ENCODE peak calls at places on chromosomes 3 and 15, in six cellular contexts. H, I, Z, V, X and P are unnamed samples.

GRCh38 chr3:14001136-14001535 is 121.3 kb upstream of the WNT7A start:
- DNase-seq in H (no peak), I (peak), Z (no peak), V (peak), X (no peak), P (no peak)

GRCh38 chr15:63232943-63233342 is 43.5 kb downstream of the RAB8B start:
- DNase-seq in H (no peak), I (peak), Z (no peak), V (peak), X (no peak), P (peak)

GRCh38 chr15:77342767-77343166 is 77.1 kb downstream of the PEAK1 start:
- DNase-seq in H (no peak), I (no peak), Z (no peak), V (no peak), X (no peak), P (no peak)

GRCh38 chr15:70875001-70875782 is 17.0 kb downstream of the THAP10 start:
- DNase-seq in H (no peak), I (peak), Z (no peak), V (peak), X (no peak), P (no peak)

GRCh38 chr3:127407026-127407939 is 119.4 kb upstream of the PRR20G start:
- DNase-seq in H (no peak), I (no peak), Z (peak), V (no peak), X (no peak), P (no peak)

GRCh38 chr15:81156324-81156723 is 22.3 kb downstream of the CFAP161 start:
- DNase-seq in H (no peak), I (no peak), Z (no peak), V (no peak), X (no peak), P (no peak)

GRCh38 chr3:38758557-38758956 is 57.5 kb downstream of the SCN10A start:
- DNase-seq in H (no peak), I (no peak), Z (no peak), V (no peak), X (no peak), P (no peak)

GRCh38 chr3:129794319-129795201 is 99.0 kb downstream of the TMCC1 start:
- DNase-seq in H (peak), I (no peak), Z (peak), V (peak), X (peak), P (peak)

GRCh38 chr3:196519738-196520122 is 4.6 kb upstream of the SMCO1 start:
- DNase-seq in H (no peak), I (no peak), Z (no peak), V (peak), X (no peak), P (no peak)

GRCh38 chr3:68306571-68306970 is 625.8 kb downstream of the TAFA4 start:
- DNase-seq in H (peak), I (no peak), Z (peak), V (peak), X (peak), P (no peak)

GRCh38 chr15:75606711-75607684 is 18.5 kb downstream of the SNUPN start:
- DNase-seq in H (no peak), I (peak), Z (no peak), V (no peak), X (no peak), P (no peak)

GRCh38 chr15:34047893-34048775 is 9.1 kb upstream of the AVEN start:
- DNase-seq in H (no peak), I (no peak), Z (no peak), V (peak), X (no peak), P (peak)

GRCh38 chr15:92033723-92034122 is 180.2 kb downstream of the SLCO3A1 start:
- DNase-seq in H (no peak), I (no peak), Z (no peak), V (no peak), X (no peak), P (no peak)

GRCh38 chr15:74777769-74778598 is 3.9 kb upstream of the CSK start:
- DNase-seq in H (no peak), I (no peak), Z (no peak), V (no peak), X (no peak), P (no peak)

GRCh38 chr3:135582800-135583199 is 382.7 kb upstream of the PPP2R3A start:
- DNase-seq in H (no peak), I (no peak), Z (no peak), V (no peak), X (no peak), P (no peak)

GRCh38 chr3:107516475-107516874 is 6.3 kb upstream of the BBX start:
- DNase-seq in H (no peak), I (no peak), Z (no peak), V (no peak), X (no peak), P (no peak)

GRCh38 chr3:27089641-27090040 is 279.5 kb downstream of the NEK10 start:
- DNase-seq in H (no peak), I (no peak), Z (no peak), V (no peak), X (no peak), P (no peak)

GRCh38 chr15:23566070-23567050 is 886 bp downstream of the MKRN3 start:
- DNase-seq in H (no peak), I (no peak), Z (no peak), V (no peak), X (no peak), P (peak)

GRCh38 chr15:85380860-85381535 is 595 bp downstream of the AKAP13 start:
- DNase-seq in H (peak), I (no peak), Z (no peak), V (peak), X (peak), P (peak)

GRCh38 chr15:66642514-66642913 is 59.5 kb upstream of the SMAD6 start:
- DNase-seq in H (no peak), I (no peak), Z (no peak), V (no peak), X (no peak), P (no peak)

GRCh38 chr15:70427531-70428120 is 329.9 kb upstream of the TLE3 start:
- DNase-seq in H (no peak), I (no peak), Z (no peak), V (no peak), X (no peak), P (peak)

GRCh38 chr15:89740137-89740536 is 10.9 kb downstream of the MESP1 start:
- DNase-seq in H (peak), I (peak), Z (peak), V (peak), X (peak), P (peak)

GRCh38 chr3:194253270-194253669 is 97.9 kb downstream of the CPN2 start:
- DNase-seq in H (no peak), I (no peak), Z (no peak), V (no peak), X (no peak), P (no peak)

GRCh38 chr3:170753421-170754344 is 116.3 kb downstream of the RPL22L1 start:
- DNase-seq in H (no peak), I (peak), Z (no peak), V (peak), X (no peak), P (no peak)

GRCh38 chr3:7397097-7397496 is 536.2 kb downstream of the GRM7 start:
- DNase-seq in H (no peak), I (no peak), Z (no peak), V (peak), X (no peak), P (no peak)

GRCh38 chr3:39153977-39154299 is 547 bp upstream of the CSRNP1 start:
- DNase-seq in H (no peak), I (no peak), Z (no peak), V (no peak), X (no peak), P (no peak)

GRCh38 chr15:69755571-69756310 is 303.1 kb downstream of the RPLP1 start:
- DNase-seq in H (no peak), I (no peak), Z (no peak), V (peak), X (no peak), P (no peak)

GRCh38 chr3:32934150-32934742 is 17.2 kb upstream of the CCR4 start:
- DNase-seq in H (peak), I (peak), Z (no peak), V (peak), X (no peak), P (no peak)

GRCh38 chr3:184460276-184460675 is 80.4 kb downstream of the CHRD start:
- DNase-seq in H (no peak), I (peak), Z (no peak), V (no peak), X (no peak), P (no peak)

GRCh38 chr15:41218851-41219250 is 11.7 kb downstream of the EXD1 start:
- DNase-seq in H (no peak), I (no peak), Z (no peak), V (no peak), X (no peak), P (no peak)

GRCh38 chr3:23710555-23710954 is 95.2 kb upstream of the UBE2E1 start:
- DNase-seq in H (no peak), I (peak), Z (peak), V (peak), X (no peak), P (peak)

GRCh38 chr15:72554471-72555425 is 80.6 kb downstream of the ARIH1 start:
- DNase-seq in H (no peak), I (peak), Z (no peak), V (peak), X (no peak), P (peak)

GRCh38 chr15:101810905-101811304 is 1.1 kb upstream of the OR4F15 start:
- DNase-seq in H (peak), I (no peak), Z (no peak), V (peak), X (no peak), P (no peak)

GRCh38 chr15:83475551-83475950 is 28.4 kb downstream of the SH3GL3 start:
- DNase-seq in H (peak), I (peak), Z (no peak), V (peak), X (no peak), P (peak)

DNA sequence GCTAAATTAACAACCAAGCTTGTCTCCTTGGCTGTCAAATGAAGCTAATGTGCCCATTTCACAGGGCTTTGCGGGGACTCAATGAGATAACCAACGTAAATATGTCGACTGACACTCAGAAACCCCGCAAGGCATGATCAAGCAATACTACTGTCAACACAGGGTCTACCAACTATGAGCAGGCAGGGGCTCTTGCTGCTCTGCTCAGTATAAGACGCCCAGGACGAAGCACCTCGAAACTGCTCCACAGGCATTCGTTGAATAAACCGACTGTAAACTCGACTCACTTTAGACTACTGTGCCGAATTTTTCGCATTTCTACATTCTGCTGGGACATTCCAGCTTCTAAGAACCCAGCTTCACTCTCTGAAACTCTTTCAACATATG is 55.0 kb downstream of the FEZF2 start:
- DNase-seq in H (no peak), I (no peak), Z (no peak), V (no peak), X (no peak), P (no peak)
- H2AFZ ChIP-seq in H (peak), I (peak), Z (no peak), V (peak), X (peak), P (peak)

GRCh38 chr3:137294139-137294538 is 336.4 kb downstream of the IL20RB start:
- DNase-seq in H (no peak), I (no peak), Z (no peak), V (no peak), X (no peak), P (no peak)
- H2AK5ac ChIP-seq in H (no peak), I (no peak), Z (no peak), V (no peak), X (no peak), P (no peak)

GRCh38 chr3:151351216-151351615 is 21.9 kb upstream of the P2RY13 start:
- DNase-seq in H (no peak), I (no peak), Z (no peak), V (peak), X (no peak), P (no peak)

GRCh38 chr3:151345854-151346253 is 16.5 kb upstream of the P2RY13 start:
- DNase-seq in H (no peak), I (peak), Z (no peak), V (peak), X (no peak), P (no peak)

GRCh38 chr3:151351648-151352047 is 22.3 kb upstream of the P2RY13 start:
- DNase-seq in H (no peak), I (no peak), Z (no peak), V (no peak), X (no peak), P (no peak)

GRCh38 chr3:151346292-151346691 is 16.9 kb upstream of the P2RY13 start:
- DNase-seq in H (no peak), I (no peak), Z (no peak), V (no peak), X (no peak), P (no peak)

DNA sequence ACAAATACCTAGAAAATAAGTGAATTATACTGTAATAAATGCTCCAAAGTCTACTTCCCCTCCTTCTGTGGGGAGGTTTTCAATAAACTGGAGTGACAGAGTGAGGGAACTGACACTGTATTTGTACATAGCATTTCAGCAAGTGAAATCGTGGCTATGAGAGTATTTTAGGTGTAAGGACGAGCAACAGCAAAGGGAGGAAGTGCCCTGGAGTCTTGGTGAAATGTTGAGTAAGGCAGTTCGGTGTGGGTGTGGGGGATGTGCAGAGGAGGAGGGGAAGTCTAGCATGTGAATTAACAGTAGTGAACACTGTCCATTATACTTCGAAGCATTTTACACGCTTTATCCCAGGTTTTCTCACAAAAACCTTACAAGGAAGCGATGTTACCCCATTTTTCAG is 18.1 kb upstream of the P2RY13 start:
- DNase-seq in H (no peak), I (no peak), Z (no peak), V (no peak), X (no peak), P (no peak)
- H2AFZ ChIP-seq in H (peak), I (no peak), Z (no peak), V (no peak), X (no peak), P (no peak)

GRCh38 chr15:28269097-28269496 is 52.9 kb downstream of the HERC2 start:
- DNase-seq in H (no peak), I (no peak), Z (no peak), V (no peak), X (no peak), P (no peak)
- H2AK5ac ChIP-seq in H (no peak), I (no peak), Z (no peak), V (no peak), X (no peak), P (no peak)

GRCh38 chr3:12343091-12343494 is 54.2 kb downstream of the PPARG start:
- DNase-seq in H (no peak), I (peak), Z (no peak), V (no peak), X (no peak), P (no peak)
- H2AFZ ChIP-seq in H (no peak), I (no peak), Z (no peak), V (no peak), X (no peak), P (no peak)

GRCh38 chr3:187719628-187720336 is 17.4 kb upstream of the RTP2 start:
- DNase-seq in H (no peak), I (no peak), Z (no peak), V (no peak), X (no peak), P (no peak)
- H2AK5ac ChIP-seq in H (peak), I (no peak), Z (no peak), V (no peak), X (no peak), P (no peak)